ENCODE peak calls at places on chromosomes 2 and 18, in nine cellular contexts. One of them, this sample, is unnamed.

GRCh38 chr2:209985879-209986278 is 16.6 kb upstream of the RPE start:
- DNase-seq in fibroblast of lung: no peak
- DNase-seq in heart right ventricle: no peak
- DNase-seq in cardiac fibroblast: no peak
- DNase-seq in endothelial cell: no peak
- DNase-seq in neural progenitor cell: no peak
- DNase-seq in astrocyte of the spinal cord: no peak
- DNase-seq in ovary: no peak
- DNase-seq in gastrocnemius medialis: no peak
- DNase-seq in this sample: no peak

GRCh38 chr2:108236676-108237335 is 3.0 kb upstream of the SULT1C3 start:
- DNase-seq in gastrocnemius medialis: no peak
- DNase-seq in cardiac fibroblast: no peak
- DNase-seq in neural progenitor cell: no peak
- DNase-seq in heart right ventricle: no peak
- DNase-seq in fibroblast of lung: no peak
- DNase-seq in ovary: no peak
- DNase-seq in endothelial cell: no peak
- DNase-seq in astrocyte of the spinal cord: no peak
- DNase-seq in this sample: no peak

GRCh38 chr2:235048549-235048948 is 96.7 kb downstream of the SH3BP4 start:
- DNase-seq in cardiac fibroblast: peak
- DNase-seq in endothelial cell: no peak
- DNase-seq in neural progenitor cell: no peak
- DNase-seq in ovary: no peak
- DNase-seq in astrocyte of the spinal cord: no peak
- DNase-seq in gastrocnemius medialis: peak
- DNase-seq in heart right ventricle: no peak
- DNase-seq in fibroblast of lung: peak
- DNase-seq in this sample: no peak

GRCh38 chr2:225742487-225742886 is 343.0 kb downstream of the NYAP2 start:
- DNase-seq in ovary: no peak
- DNase-seq in heart right ventricle: no peak
- DNase-seq in endothelial cell: no peak
- DNase-seq in gastrocnemius medialis: no peak
- DNase-seq in neural progenitor cell: no peak
- DNase-seq in astrocyte of the spinal cord: no peak
- DNase-seq in cardiac fibroblast: no peak
- DNase-seq in fibroblast of lung: peak
- DNase-seq in this sample: no peak

GRCh38 chr2:48452108-48452507 is 77.8 kb upstream of the STON1 start:
- DNase-seq in ovary: no peak
- DNase-seq in cardiac fibroblast: no peak
- DNase-seq in endothelial cell: no peak
- DNase-seq in heart right ventricle: no peak
- DNase-seq in gastrocnemius medialis: no peak
- DNase-seq in fibroblast of lung: no peak
- DNase-seq in astrocyte of the spinal cord: no peak
- DNase-seq in neural progenitor cell: peak
- DNase-seq in this sample: no peak

GRCh38 chr18:8552151-8552550 is 57.1 kb upstream of the RAB12 start:
- DNase-seq in neural progenitor cell: no peak
- DNase-seq in endothelial cell: no peak
- DNase-seq in heart right ventricle: no peak
- DNase-seq in cardiac fibroblast: no peak
- DNase-seq in gastrocnemius medialis: no peak
- DNase-seq in astrocyte of the spinal cord: no peak
- DNase-seq in fibroblast of lung: no peak
- DNase-seq in ovary: no peak
- DNase-seq in this sample: no peak

GRCh38 chr18:25737710-25738251 is 352.6 kb downstream of the SS18 start:
- DNase-seq in fibroblast of lung: peak
- DNase-seq in ovary: no peak
- DNase-seq in neural progenitor cell: no peak
- DNase-seq in astrocyte of the spinal cord: peak
- DNase-seq in cardiac fibroblast: peak
- DNase-seq in heart right ventricle: no peak
- DNase-seq in gastrocnemius medialis: no peak
- DNase-seq in endothelial cell: no peak
- DNase-seq in this sample: no peak

GRCh38 chr2:228869601-228870264 is 401.4 kb downstream of the PID1 start:
- DNase-seq in endothelial cell: no peak
- DNase-seq in heart right ventricle: no peak
- DNase-seq in astrocyte of the spinal cord: no peak
- DNase-seq in cardiac fibroblast: no peak
- DNase-seq in ovary: no peak
- DNase-seq in fibroblast of lung: no peak
- DNase-seq in gastrocnemius medialis: no peak
- DNase-seq in neural progenitor cell: no peak
- DNase-seq in this sample: no peak

GRCh38 chr2:233832869-233833812 is 21.2 kb downstream of the HJURP start:
- DNase-seq in fibroblast of lung: peak
- DNase-seq in astrocyte of the spinal cord: peak
- DNase-seq in heart right ventricle: no peak
- DNase-seq in cardiac fibroblast: peak
- DNase-seq in gastrocnemius medialis: no peak
- DNase-seq in ovary: no peak
- DNase-seq in neural progenitor cell: peak
- DNase-seq in endothelial cell: peak
- DNase-seq in this sample: no peak

GRCh38 chr2:186554850-186555785 is 34.7 kb upstream of the ITGAV start:
- DNase-seq in neural progenitor cell: no peak
- DNase-seq in cardiac fibroblast: peak
- DNase-seq in gastrocnemius medialis: no peak
- DNase-seq in fibroblast of lung: no peak
- DNase-seq in astrocyte of the spinal cord: no peak
- DNase-seq in endothelial cell: no peak
- DNase-seq in heart right ventricle: no peak
- DNase-seq in ovary: no peak
- DNase-seq in this sample: no peak

GRCh38 chr2:215409331-215410127 is 26.3 kb downstream of the FN1 start:
- DNase-seq in ovary: no peak
- DNase-seq in gastrocnemius medialis: no peak
- DNase-seq in astrocyte of the spinal cord: no peak
- DNase-seq in fibroblast of lung: no peak
- DNase-seq in endothelial cell: no peak
- DNase-seq in heart right ventricle: no peak
- DNase-seq in cardiac fibroblast: no peak
- DNase-seq in neural progenitor cell: no peak
- DNase-seq in this sample: no peak

GRCh38 chr2:223598994-223599645 is 3.0 kb downstream of the SCG2 start:
- DNase-seq in heart right ventricle: no peak
- DNase-seq in gastrocnemius medialis: no peak
- DNase-seq in cardiac fibroblast: peak
- DNase-seq in endothelial cell: no peak
- DNase-seq in neural progenitor cell: no peak
- DNase-seq in ovary: no peak
- DNase-seq in astrocyte of the spinal cord: peak
- DNase-seq in fibroblast of lung: peak
- DNase-seq in this sample: no peak

GRCh38 chr18:35673682-35674081 is 92.1 kb downstream of the GALNT1 start:
- DNase-seq in gastrocnemius medialis: no peak
- DNase-seq in heart right ventricle: no peak
- DNase-seq in astrocyte of the spinal cord: no peak
- DNase-seq in endothelial cell: no peak
- DNase-seq in fibroblast of lung: no peak
- DNase-seq in ovary: no peak
- DNase-seq in neural progenitor cell: no peak
- DNase-seq in cardiac fibroblast: no peak
- DNase-seq in this sample: no peak

GRCh38 chr2:156339866-156340265 is 7.3 kb upstream of the NR4A2 start:
- DNase-seq in fibroblast of lung: no peak
- DNase-seq in ovary: no peak
- DNase-seq in cardiac fibroblast: no peak
- DNase-seq in gastrocnemius medialis: no peak
- DNase-seq in astrocyte of the spinal cord: no peak
- DNase-seq in heart right ventricle: no peak
- DNase-seq in endothelial cell: no peak
- DNase-seq in neural progenitor cell: no peak
- DNase-seq in this sample: no peak

GRCh38 chr2:51990684-51991083 is 958.8 kb upstream of the NRXN1 start:
- DNase-seq in neural progenitor cell: no peak
- DNase-seq in gastrocnemius medialis: no peak
- DNase-seq in heart right ventricle: no peak
- DNase-seq in ovary: no peak
- DNase-seq in endothelial cell: no peak
- DNase-seq in cardiac fibroblast: no peak
- DNase-seq in astrocyte of the spinal cord: no peak
- DNase-seq in fibroblast of lung: no peak
- DNase-seq in this sample: no peak

GRCh38 chr2:46915281-46915810 is at the start of gene MCFD2:
- DNase-seq in endothelial cell: no peak
- DNase-seq in neural progenitor cell: no peak
- DNase-seq in astrocyte of the spinal cord: no peak
- DNase-seq in gastrocnemius medialis: peak
- DNase-seq in cardiac fibroblast: peak
- DNase-seq in ovary: no peak
- DNase-seq in fibroblast of lung: peak
- DNase-seq in heart right ventricle: peak
- DNase-seq in this sample: no peak

GRCh38 chr2:177692828-177693269 is 300.3 kb downstream of the AGPS start:
- DNase-seq in ovary: no peak
- DNase-seq in fibroblast of lung: no peak
- DNase-seq in astrocyte of the spinal cord: no peak
- DNase-seq in endothelial cell: no peak
- DNase-seq in neural progenitor cell: no peak
- DNase-seq in gastrocnemius medialis: no peak
- DNase-seq in heart right ventricle: no peak
- DNase-seq in cardiac fibroblast: no peak
- DNase-seq in this sample: no peak
- TF ChIP-seq CTCF in ovary: no peak
- TF ChIP-seq CTCF in fibroblast of lung: no peak
- TF ChIP-seq CTCF in astrocyte of the spinal cord: no peak
- TF ChIP-seq CTCF in endothelial cell: no peak
- TF ChIP-seq CTCF in neural progenitor cell: no peak
- TF ChIP-seq CTCF in gastrocnemius medialis: no peak
- TF ChIP-seq CTCF in heart right ventricle: no peak
- TF ChIP-seq CTCF in cardiac fibroblast: no peak
- TF ChIP-seq CTCF in this sample: no peak

GRCh38 chr2:80329491-80329890 is 24.9 kb upstream of the LRRTM1 start:
- DNase-seq in ovary: no peak
- DNase-seq in cardiac fibroblast: no peak
- DNase-seq in endothelial cell: no peak
- DNase-seq in astrocyte of the spinal cord: no peak
- DNase-seq in fibroblast of lung: no peak
- DNase-seq in heart right ventricle: no peak
- DNase-seq in gastrocnemius medialis: no peak
- DNase-seq in neural progenitor cell: no peak
- DNase-seq in this sample: no peak

GRCh38 chr2:80326861-80327260 is 22.3 kb upstream of the LRRTM1 start:
- DNase-seq in gastrocnemius medialis: no peak
- DNase-seq in astrocyte of the spinal cord: no peak
- DNase-seq in fibroblast of lung: no peak
- DNase-seq in heart right ventricle: no peak
- DNase-seq in ovary: no peak
- DNase-seq in neural progenitor cell: no peak
- DNase-seq in cardiac fibroblast: no peak
- DNase-seq in endothelial cell: no peak
- DNase-seq in this sample: no peak

GRCh38 chr2:80322958-80323357 is 18.4 kb upstream of the LRRTM1 start:
- DNase-seq in heart right ventricle: no peak
- DNase-seq in neural progenitor cell: no peak
- DNase-seq in gastrocnemius medialis: no peak
- DNase-seq in astrocyte of the spinal cord: no peak
- DNase-seq in fibroblast of lung: no peak
- DNase-seq in ovary: no peak
- DNase-seq in cardiac fibroblast: no peak
- DNase-seq in endothelial cell: no peak
- DNase-seq in this sample: no peak

GRCh38 chr2:80328033-80328635 is 23.6 kb upstream of the LRRTM1 start:
- DNase-seq in ovary: no peak
- DNase-seq in cardiac fibroblast: no peak
- DNase-seq in astrocyte of the spinal cord: no peak
- DNase-seq in fibroblast of lung: no peak
- DNase-seq in heart right ventricle: no peak
- DNase-seq in neural progenitor cell: no peak
- DNase-seq in endothelial cell: no peak
- DNase-seq in gastrocnemius medialis: no peak
- DNase-seq in this sample: no peak

GRCh38 chr2:80326214-80326613 is 21.7 kb upstream of the LRRTM1 start:
- DNase-seq in astrocyte of the spinal cord: peak
- DNase-seq in gastrocnemius medialis: no peak
- DNase-seq in ovary: no peak
- DNase-seq in cardiac fibroblast: peak
- DNase-seq in neural progenitor cell: peak
- DNase-seq in endothelial cell: no peak
- DNase-seq in heart right ventricle: no peak
- DNase-seq in fibroblast of lung: peak
- DNase-seq in this sample: no peak
- TF ChIP-seq CTCF in astrocyte of the spinal cord: peak
- TF ChIP-seq CTCF in gastrocnemius medialis: peak
- TF ChIP-seq CTCF in ovary: no peak
- TF ChIP-seq CTCF in cardiac fibroblast: peak
- TF ChIP-seq CTCF in neural progenitor cell: peak
- TF ChIP-seq CTCF in endothelial cell: peak
- TF ChIP-seq CTCF in heart right ventricle: peak
- TF ChIP-seq CTCF in fibroblast of lung: peak
- TF ChIP-seq CTCF in this sample: no peak

DNA sequence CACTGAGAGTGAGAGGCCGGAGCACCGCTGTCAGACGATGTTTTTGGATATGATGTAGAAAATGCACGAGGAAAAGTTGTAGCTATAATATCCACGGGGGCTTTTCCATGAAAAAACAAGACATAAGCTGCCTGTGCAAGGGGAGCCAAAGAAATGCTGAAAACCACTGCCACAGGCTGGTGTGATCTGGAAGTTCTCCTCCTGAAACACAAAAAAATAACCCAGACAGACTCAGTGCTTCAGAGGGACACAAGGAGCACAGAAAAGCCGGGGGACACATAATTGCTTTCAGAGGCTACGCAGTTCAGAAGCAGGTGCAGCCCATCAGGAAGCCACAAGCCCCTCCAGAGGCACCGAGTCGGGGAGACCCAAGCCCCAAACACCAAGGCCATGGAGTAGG is 98.2 kb downstream of the ZNF516 start:
- DNase-seq in neural progenitor cell: no peak
- DNase-seq in ovary: no peak
- DNase-seq in cardiac fibroblast: no peak
- DNase-seq in gastrocnemius medialis: no peak
- DNase-seq in fibroblast of lung: no peak
- DNase-seq in astrocyte of the spinal cord: no peak
- DNase-seq in endothelial cell: no peak
- DNase-seq in heart right ventricle: no peak
- DNase-seq in this sample: no peak
- TF ChIP-seq CTCF in neural progenitor cell: no peak
- TF ChIP-seq CTCF in ovary: no peak
- TF ChIP-seq CTCF in cardiac fibroblast: no peak
- TF ChIP-seq CTCF in gastrocnemius medialis: no peak
- TF ChIP-seq CTCF in fibroblast of lung: no peak
- TF ChIP-seq CTCF in astrocyte of the spinal cord: no peak
- TF ChIP-seq CTCF in endothelial cell: no peak
- TF ChIP-seq CTCF in heart right ventricle: no peak
- TF ChIP-seq CTCF in this sample: no peak

DNA sequence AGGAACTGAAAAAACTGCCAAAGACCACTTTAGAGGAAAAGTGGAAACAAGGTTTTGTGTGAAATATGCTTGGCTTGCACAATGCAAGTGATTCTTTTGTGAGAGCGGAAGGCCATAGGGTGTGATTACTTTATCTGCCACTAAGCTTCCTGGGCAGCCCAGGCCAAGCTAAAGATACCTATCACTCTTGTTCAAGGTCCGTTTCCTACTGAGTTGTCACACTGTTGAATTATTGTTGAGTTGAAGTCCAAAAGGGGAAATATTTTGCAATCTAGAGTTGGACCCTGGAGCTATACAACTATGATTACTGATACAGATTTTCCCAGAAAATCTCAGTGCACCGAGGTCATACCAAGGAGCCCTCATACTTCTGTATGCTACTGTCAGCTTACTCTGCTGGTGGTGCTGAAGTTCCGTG is 72.7 kb upstream of the CTAGE1 start:
- DNase-seq in astrocyte of the spinal cord: no peak
- DNase-seq in cardiac fibroblast: no peak
- DNase-seq in neural progenitor cell: no peak
- DNase-seq in endothelial cell: no peak
- DNase-seq in fibroblast of lung: no peak
- DNase-seq in gastrocnemius medialis: no peak
- DNase-seq in ovary: no peak
- DNase-seq in heart right ventricle: no peak
- DNase-seq in this sample: no peak
- TF ChIP-seq CTCF in astrocyte of the spinal cord: no peak
- TF ChIP-seq CTCF in cardiac fibroblast: no peak
- TF ChIP-seq CTCF in neural progenitor cell: no peak
- TF ChIP-seq CTCF in endothelial cell: no peak
- TF ChIP-seq CTCF in fibroblast of lung: no peak
- TF ChIP-seq CTCF in gastrocnemius medialis: no peak
- TF ChIP-seq CTCF in ovary: no peak
- TF ChIP-seq CTCF in heart right ventricle: no peak
- TF ChIP-seq CTCF in this sample: no peak